ENCODE peak calls at places on chromosomes 11 and 22, in six cellular contexts. P is GM12891, N is K562, J is GM12878, B is H1, L is HepG2. V is an unnamed sample.
A peak's percentile ranks its signal among the peaks of the same experiment; 100 is the strongest.

GRCh38 chr11:25876456-25876965 is 455.4 kb upstream of the ANO3 start:
- DNase-seq in J (no peak), P (no peak), L (no peak), B (no peak), N (no peak), V (no peak)

GRCh38 chr11:15819679-15820286 is 536.6 kb downstream of the SOX6 start:
- DNase-seq in N (peak; percentile 59), P (peak; percentile 15), B (peak; percentile 86), L (peak; percentile 46), J (no peak), V (peak; percentile 11)

GRCh38 chr11:65429069-65429681 is 6.6 kb downstream of the NEAT1 start:
- DNase-seq in J (no peak), N (no peak), P (no peak), B (no peak), L (no peak), V (no peak)

GRCh38 chr11:35303596-35304392 is 115.6 kb downstream of the SLC1A2 start:
- DNase-seq in L (peak; percentile 52), N (no peak), B (no peak), P (no peak), J (no peak), V (no peak)

GRCh38 chr11:126628790-126629621 is 273.5 kb downstream of the ST3GAL4 start:
- DNase-seq in B (no peak), N (no peak), J (no peak), L (no peak), P (no peak), V (no peak)

GRCh38 chr11:1770061-1770460 is 6.3 kb upstream of the CTSD start:
- DNase-seq in P (no peak), J (no peak), N (no peak), B (no peak), L (no peak), V (no peak)

GRCh38 chr11:78802058-78802633 is 227.5 kb upstream of the NARS2 start:
- DNase-seq in N (no peak), J (no peak), L (no peak), B (no peak), P (no peak), V (no peak)

GRCh38 chr11:134634897-134635831 is 223.1 kb upstream of the B3GAT1 start:
- DNase-seq in B (no peak), J (no peak), L (no peak), N (no peak), P (no peak), V (no peak)

GRCh38 chr22:46545041-46545796 is 7.8 kb upstream of the CELSR1 start:
- DNase-seq in L (no peak), P (no peak), B (no peak), N (no peak), J (peak; percentile 25), V (no peak)

GRCh38 chr22:32619614-32620426 is 145.2 kb downstream of the FBXO7 start:
- DNase-seq in B (no peak), J (no peak), L (peak; percentile 91), N (no peak), P (no peak), V (no peak)
- TF ChIP-seq POLR2AphosphoS5 in B (no peak), J (no peak), L (no peak), N (no peak), P (no peak), V (no peak)

GRCh38 chr22:41052661-41053490 is 39.5 kb upstream of the EP300 start:
- DNase-seq in L (peak; percentile 33), B (no peak), P (no peak), N (no peak), J (no peak), V (no peak)
- TF ChIP-seq TAF1 in L (no peak), B (no peak), P (no peak), N (no peak), J (no peak), V (no peak)

GRCh38 chr11:9823439-9823838 is 159.6 kb downstream of the SWAP70 start:
- DNase-seq in L (no peak), N (no peak), J (no peak), B (no peak), P (no peak), V (no peak)
- TF ChIP-seq POLR2A in L (no peak), N (no peak), J (no peak), B (no peak), P (no peak), V (no peak)

DNA sequence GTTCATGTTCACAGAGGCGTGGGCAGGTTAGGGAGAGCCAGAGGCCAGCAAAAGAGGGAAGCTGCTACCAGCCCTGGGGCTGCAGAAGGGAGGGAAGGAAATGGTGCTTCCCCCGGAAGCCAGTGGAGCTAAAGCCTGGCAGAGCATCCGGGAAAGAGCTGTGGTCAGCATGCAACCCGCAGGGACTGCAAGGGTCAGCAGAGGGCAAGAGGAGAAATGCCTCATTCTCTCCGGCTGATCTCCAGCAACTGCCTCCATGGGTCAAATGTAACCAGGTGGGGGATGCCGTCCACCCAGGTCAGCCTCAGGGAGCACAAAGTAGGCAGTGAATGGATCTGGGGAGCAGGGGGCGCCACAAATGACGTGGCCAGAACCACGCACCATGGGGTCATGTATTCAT is 36.9 kb upstream of the PRR5 start:
- DNase-seq in N (no peak), J (no peak), B (no peak), L (no peak), P (no peak), V (no peak)
- TF ChIP-seq POLR2AphosphoS5 in N (no peak), J (no peak), B (no peak), L (no peak), P (no peak), V (no peak)

GRCh38 chr22:39115570-39115969 is 18.5 kb downstream of the APOBEC3H start:
- DNase-seq in J (no peak), L (no peak), P (no peak), B (no peak), N (no peak), V (no peak)
- TF ChIP-seq TAF1 in J (no peak), L (no peak), P (no peak), B (no peak), N (no peak), V (no peak)

DNA sequence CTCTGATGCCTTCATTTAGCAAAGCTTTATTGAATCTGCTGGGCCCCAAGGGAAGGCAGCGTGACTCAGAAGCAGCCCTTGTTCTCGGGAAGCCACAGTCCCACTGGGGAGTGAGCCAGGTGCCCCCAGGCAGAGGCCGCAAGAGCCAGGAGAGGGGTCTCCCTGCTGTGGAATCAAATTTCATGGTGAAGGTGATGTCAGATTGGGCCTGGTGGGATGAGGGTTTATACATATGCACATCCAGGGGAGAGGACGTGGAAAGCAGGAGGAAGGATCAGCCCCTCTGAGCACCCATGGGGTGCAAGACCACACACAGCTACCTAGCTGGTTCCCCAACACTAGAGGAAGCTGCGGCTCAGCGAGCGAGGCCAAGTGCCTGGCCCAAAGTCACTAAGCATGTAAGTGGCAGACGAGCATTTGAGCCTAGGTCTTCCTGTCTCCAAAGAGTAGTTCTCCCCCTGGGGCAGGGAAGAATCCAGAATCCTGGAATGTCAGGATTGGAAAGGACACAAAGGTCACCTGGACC is 2.0 kb downstream of the SYNGR1 start:
- DNase-seq in N (no peak), B (no peak), P (no peak), J (peak; percentile 25), L (no peak), V (peak; percentile 25)
- TF ChIP-seq POLR2A in N (no peak), B (no peak), P (no peak), J (no peak), L (no peak), V (no peak)

DNA sequence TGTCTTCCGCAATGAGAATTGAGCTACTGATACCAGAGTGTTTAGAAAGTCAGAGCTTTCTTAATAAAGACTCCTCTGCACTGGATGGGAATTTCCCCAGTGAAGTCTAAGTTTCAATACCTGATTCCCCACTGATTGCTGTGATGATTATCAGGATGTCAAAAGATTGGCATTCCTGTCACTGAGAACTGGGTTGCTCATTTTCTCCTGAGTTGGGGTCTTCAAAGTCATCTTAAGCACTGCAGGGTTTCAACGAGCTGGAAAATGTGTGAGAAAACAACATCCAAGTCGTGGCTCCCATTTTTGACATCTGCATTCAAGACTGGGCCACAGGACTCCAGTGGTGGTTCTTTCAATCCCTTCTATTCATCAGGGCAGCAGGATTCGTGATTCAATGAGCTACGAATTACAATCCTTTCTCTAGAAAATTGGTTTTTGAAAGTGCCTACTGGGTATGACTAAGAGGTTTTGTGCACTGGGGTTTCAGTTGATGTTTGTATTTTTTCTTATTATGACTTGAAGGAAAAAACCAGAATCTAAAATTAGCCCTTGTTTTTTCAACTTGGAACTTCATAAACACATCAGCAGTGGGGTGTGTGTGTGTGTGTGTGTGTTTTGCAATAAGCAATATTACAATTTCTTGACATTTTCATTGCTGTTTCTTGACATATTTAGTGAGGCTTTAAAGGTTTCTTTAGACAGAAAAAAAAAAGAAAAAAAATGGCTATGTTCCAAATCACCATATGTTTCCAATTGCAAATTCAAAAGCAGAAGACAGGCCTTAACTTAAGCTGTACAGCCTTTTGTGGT is 233.0 kb downstream of the FAM76B start:
- DNase-seq in L (no peak), P (peak; percentile 7), B (no peak), J (peak; percentile 75), N (no peak), V (peak; percentile 2)
- TF ChIP-seq POLR2AphosphoS5 in L (no peak), P (peak; percentile 32), B (no peak), J (no peak), N (no peak), V (no peak)

GRCh38 chr11:47235163-47235562 is 13.5 kb downstream of the ACP2 start:
- DNase-seq in L (no peak), B (no peak), N (no peak), P (no peak), J (no peak), V (no peak)

GRCh38 chr11:47236482-47236881 is 12.1 kb downstream of the ACP2 start:
- DNase-seq in B (no peak), N (no peak), P (no peak), J (no peak), L (no peak), V (no peak)

GRCh38 chr11:47233051-47233450 is 15.6 kb downstream of the ACP2 start:
- DNase-seq in B (no peak), P (no peak), N (no peak), J (no peak), L (no peak), V (no peak)

GRCh38 chr11:47233989-47234668 is 14.5 kb downstream of the ACP2 start:
- DNase-seq in J (no peak), P (no peak), L (peak; percentile 41), N (no peak), B (no peak), V (no peak)

GRCh38 chr11:47234669-47235075 is 13.9 kb downstream of the ACP2 start:
- DNase-seq in N (no peak), P (no peak), L (no peak), B (no peak), J (no peak), V (no peak)
- TF ChIP-seq TAF1 in N (no peak), P (no peak), L (no peak), B (no peak), J (no peak), V (no peak)

V was measured in GM12892.